ENCODE peak calls at places on chromosomes 7 and 10, in four cellular contexts. W is H1, X is SK-N-SH, G is K562. T is an unnamed sample.

GRCh38 chr10:24360286-24361127 is 151.6 kb downstream of the KIAA1217 start:
- DNase-seq in G (peak), X (peak), W (peak), T (no peak)

GRCh38 chr10:62638062-62638477 is 166.4 kb upstream of the ADO start:
- DNase-seq in X (no peak), G (no peak), W (no peak), T (peak)

GRCh38 chr10:92124524-92125168 is 166.2 kb downstream of the CPEB3 start:
- DNase-seq in G (no peak), W (no peak), X (no peak), T (no peak)

GRCh38 chr10:103618575-103619423 is 125.3 kb downstream of the NEURL1 start:
- DNase-seq in G (peak), W (no peak), X (peak), T (no peak)

GRCh38 chr7:9250876-9251275 is 817.5 kb downstream of the NXPH1 start:
- DNase-seq in G (no peak), W (no peak), X (no peak), T (no peak)

GRCh38 chr7:108197371-108198091 is 67.4 kb upstream of the LAMB4 start:
- DNase-seq in W (no peak), G (no peak), X (no peak), T (no peak)

GRCh38 chr7:1457059-1457948 is 2.0 kb downstream of the MICALL2 start:
- DNase-seq in X (no peak), W (no peak), G (peak), T (no peak)

GRCh38 chr7:129773328-129773731 is 161.8 kb downstream of the NRF1 start:
- DNase-seq in W (no peak), X (peak), G (no peak), T (no peak)

GRCh38 chr10:3790272-3790671 is 5.3 kb upstream of the KLF6 start:
- DNase-seq in G (no peak), W (no peak), X (no peak), T (no peak)

GRCh38 chr7:14839307-14839706 is 63.2 kb downstream of the DGKB start:
- DNase-seq in X (no peak), W (no peak), G (no peak), T (no peak)

GRCh38 chr7:55468495-55468894 is 103.4 kb downstream of the LANCL2 start:
- DNase-seq in W (no peak), G (no peak), X (peak), T (no peak)

GRCh38 chr7:32068411-32068905 is 1.7 kb downstream of the PDE1C start:
- DNase-seq in G (no peak), W (no peak), X (no peak), T (no peak)

GRCh38 chr10:121942749-121943148 is 14.9 kb upstream of the ATE1 start:
- DNase-seq in G (no peak), W (no peak), X (no peak), T (no peak)

GRCh38 chr7:129805086-129805719 is 147.6 kb downstream of the UBE2H start:
- DNase-seq in W (no peak), X (peak), G (peak), T (no peak)

GRCh38 chr7:30224511-30225031 is 59.8 kb upstream of the ZNRF2 start:
- DNase-seq in X (no peak), G (no peak), W (no peak), T (peak)

GRCh38 chr10:34135515-34135914 is 679.6 kb downstream of the PARD3 start:
- DNase-seq in W (no peak), G (no peak), X (no peak), T (peak)

GRCh38 chr7:44156453-44157010 is 15.4 kb upstream of the MYL7 start:
- DNase-seq in G (no peak), W (no peak), X (no peak), T (no peak)

GRCh38 chr7:122764902-122765301 is 62.2 kb upstream of the RNF148 start:
- DNase-seq in X (no peak), G (no peak), W (no peak), T (no peak)

GRCh38 chr7:37234928-37235327 is 213.7 kb downstream of the ELMO1 start:
- DNase-seq in X (peak), G (no peak), W (no peak), T (no peak)

GRCh38 chr7:48628950-48629349 is 295.4 kb upstream of the CDC14C start:
- DNase-seq in G (no peak), W (no peak), X (no peak), T (no peak)

GRCh38 chr7:111788426-111788825 is 226.1 kb upstream of the IMMP2L start:
- DNase-seq in W (no peak), X (no peak), G (no peak), T (no peak)

GRCh38 chr7:107528461-107528860 is 35.3 kb downstream of the COG5 start:
- DNase-seq in X (no peak), G (no peak), W (no peak), T (no peak)

GRCh38 chr10:62011558-62011957 is 110.1 kb downstream of the ARID5B start:
- DNase-seq in G (no peak), X (no peak), W (no peak), T (no peak)

GRCh38 chr10:61628199-61628874 is 34.4 kb upstream of the CABCOCO1 start:
- DNase-seq in G (no peak), W (no peak), X (no peak), T (no peak)

GRCh38 chr10:30639946-30640786 is 10.6 kb upstream of the LYZL2 start:
- DNase-seq in W (no peak), X (peak), G (peak), T (no peak)

GRCh38 chr10:61900829-61901783 is at the start of gene ARID5B:
- DNase-seq in W (peak), G (peak), X (peak), T (no peak)

GRCh38 chr10:43355749-43356371 is 15.6 kb upstream of the FXYD4 start:
- DNase-seq in W (no peak), G (no peak), X (no peak), T (no peak)

GRCh38 chr7:71350680-71351079 is 218.7 kb downstream of the GALNT17 start:
- DNase-seq in G (no peak), X (no peak), W (no peak), T (no peak)

GRCh38 chr10:110764378-110764777 is 107.3 kb upstream of the PDCD4 start:
- DNase-seq in W (no peak), G (no peak), X (no peak), T (no peak)

GRCh38 chr10:102347236-102347828 is 48.2 kb upstream of the NFKB2 start:
- DNase-seq in G (peak), W (peak), X (peak), T (no peak)

GRCh38 chr7:66845382-66846095 is 75.5 kb upstream of the TMEM248 start:
- DNase-seq in W (peak), G (no peak), X (peak), T (no peak)

GRCh38 chr7:95229301-95229700 is 95.0 kb downstream of the PON1 start:
- DNase-seq in X (no peak), G (no peak), W (no peak), T (no peak)

GRCh38 chr7:36653011-36653670 is 71.2 kb downstream of the AOAH start:
- DNase-seq in W (no peak), X (no peak), G (no peak), T (no peak)

GRCh38 chr10:45319702-45320101 is 4.3 kb upstream of the OR13A1 start:
- DNase-seq in X (no peak), G (no peak), W (no peak), T (no peak)

GRCh38 chr7:86814980-86815379 is 171.3 kb downstream of the GRM3 start:
- DNase-seq in W (no peak), G (peak), X (peak), T (no peak)

GRCh38 chr7:115962340-115962739 is 68.2 kb downstream of the TFEC start:
- DNase-seq in G (no peak), X (no peak), W (no peak), T (no peak)

GRCh38 chr10:119030421-119031250 is 1.1 kb downstream of the NANOS1 start:
- DNase-seq in W (peak), G (peak), X (peak), T (peak)

GRCh38 chr7:135335628-135336139 is 102.0 kb downstream of the STRA8 start:
- DNase-seq in X (peak), G (peak), W (peak), T (peak)

GRCh38 chr7:157851501-157852067 is 514.8 kb downstream of the DNAJB6 start:
- DNase-seq in X (no peak), W (peak), G (no peak), T (no peak)

GRCh38 chr10:108970016-108970415 is 953.3 kb downstream of the XPNPEP1 start:
- DNase-seq in X (no peak), W (peak), G (no peak), T (no peak)

GRCh38 chr7:4659551-4660286 is 22.4 kb upstream of the FOXK1 start:
- DNase-seq in G (peak), X (no peak), W (no peak), T (no peak)
- TF ChIP-seq NRF1 in G (no peak), X (no peak), W (no peak), T (no peak)

GRCh38 chr7:25694690-25695089 is 457.3 kb upstream of the NFE2L3 start:
- DNase-seq in G (no peak), W (no peak), X (no peak), T (no peak)

GRCh38 chr7:25696565-25696964 is 455.4 kb upstream of the NFE2L3 start:
- DNase-seq in X (no peak), G (no peak), W (no peak), T (no peak)

DNA sequence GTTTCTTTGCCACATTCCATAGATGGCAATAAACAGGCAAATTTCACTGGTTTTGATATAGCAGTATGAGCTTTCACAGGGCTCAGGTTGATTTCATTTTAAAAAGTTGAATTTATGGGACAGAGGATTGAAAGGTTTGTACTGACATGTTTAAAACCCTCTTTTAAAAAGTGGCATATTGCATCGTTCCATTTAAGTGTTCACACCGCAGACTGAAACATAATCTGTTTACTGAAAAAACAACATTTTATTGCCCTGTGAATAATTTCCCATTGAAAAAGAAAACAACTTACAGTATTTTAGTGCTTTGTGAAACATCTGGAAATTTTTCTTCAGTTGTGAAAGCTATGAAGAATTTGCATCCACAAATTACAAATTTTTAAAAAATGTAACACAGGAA is 453.3 kb upstream of the NFE2L3 start:
- DNase-seq in G (no peak), W (no peak), X (no peak), T (no peak)
- TF ChIP-seq NRF1 in G (no peak), W (no peak), X (no peak), T (no peak)

DNA sequence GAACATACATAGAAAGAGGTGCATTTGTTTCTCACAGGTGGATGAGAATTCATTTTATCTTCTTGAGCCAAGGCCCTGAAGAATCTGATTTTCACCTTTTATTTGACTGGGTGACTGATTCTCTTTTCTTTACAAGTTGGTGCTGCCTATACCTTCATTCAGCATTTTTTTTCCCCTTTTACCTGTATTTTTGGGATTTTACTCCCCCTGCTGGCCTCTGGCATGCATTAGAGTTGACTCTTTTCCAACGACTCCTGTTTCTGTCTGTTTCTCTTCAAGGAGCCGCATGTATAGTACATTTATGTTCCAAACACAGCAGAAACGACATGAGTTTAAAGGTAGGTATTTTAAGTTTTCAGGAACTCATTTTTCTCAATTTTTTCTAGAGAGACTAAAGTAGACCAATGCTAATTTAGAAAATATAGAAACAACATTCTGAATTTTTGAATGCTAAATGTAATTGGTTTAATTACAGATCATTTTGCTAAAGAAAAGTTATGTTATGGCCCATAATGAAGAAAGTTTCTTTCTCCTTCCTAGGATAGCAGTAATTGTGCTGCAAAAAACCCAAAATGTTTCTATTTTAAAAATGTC is 149.8 kb upstream of the HDAC9 start:
- DNase-seq in G (peak), W (peak), X (peak), T (no peak)
- TF ChIP-seq NRF1 in G (no peak), W (no peak), X (no peak), T (no peak)

DNA sequence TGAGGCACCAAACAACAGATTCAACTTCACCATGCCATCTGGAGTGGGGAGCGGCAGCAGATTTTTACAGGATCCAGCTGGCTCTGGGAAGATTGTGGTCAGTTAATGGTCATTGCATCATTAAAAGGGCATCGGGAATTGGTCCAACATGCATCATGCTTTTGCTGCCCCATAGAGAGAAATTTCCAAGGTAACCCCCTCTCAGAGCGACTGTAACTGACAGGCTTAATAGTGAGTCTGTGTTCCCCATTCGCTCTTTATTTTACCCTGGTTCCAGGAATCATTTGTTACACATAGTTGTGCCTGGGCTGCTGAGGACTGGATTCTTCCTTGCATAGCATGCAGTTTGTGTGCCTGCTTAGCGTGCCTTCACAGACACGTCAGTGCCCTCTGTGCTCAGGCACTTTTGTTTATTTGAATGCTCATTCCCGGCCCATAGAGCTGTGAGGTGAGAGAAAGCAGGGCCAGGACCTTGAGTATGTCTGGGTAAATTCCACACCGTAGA is 49.9 kb downstream of the CDHR3 start:
- DNase-seq in G (no peak), W (no peak), X (peak), T (no peak)
- TF ChIP-seq NRF1 in G (no peak), W (no peak), X (no peak), T (no peak)